ENCODE peak calls at places on chromosome 4, in ten cellular contexts. X is fibroblast of pulmonary artery; J is heart right ventricle; K is NCI-H1092; H is memory B cell; E is NCI-H2171; V is cardiac fibroblast; W is activated T-helper 1 cell treated with anti-CD3 and anti-CD28 coated beads, Interleukin-2, amount 50 U/mL, for 16 hours; R is H4; B is adipocyte. Q is an unnamed sample.

GRCh38 chr4:170014359-170015008 is 11.7 kb downstream of the MFAP3L start:
- DNase-seq in X (no peak), E (no peak), V (peak; percentile 17), R (peak; percentile 68), J (no peak), K (no peak), H (no peak), W (no peak), B (no peak), Q (peak; percentile 68)

GRCh38 chr4:145769450-145770037 is 89.6 kb downstream of the C4orf51 start:
- DNase-seq in R (no peak), H (no peak), K (no peak), W (no peak), J (no peak), X (no peak), B (peak; percentile 7), E (no peak), V (no peak), Q (no peak)

GRCh38 chr4:81650871-81651270 is 179.2 kb upstream of the RASGEF1B start:
- DNase-seq in H (no peak), V (no peak), E (no peak), W (no peak), J (no peak), B (no peak), K (peak; percentile 78), R (peak; percentile 15), X (peak; percentile 10), Q (no peak)

GRCh38 chr4:14787894-14788293 is 214.4 kb upstream of the CPEB2 start:
- DNase-seq in R (peak; percentile 39), K (no peak), H (no peak), V (peak; percentile 51), X (peak; percentile 42), B (no peak), E (no peak), W (no peak), J (no peak), Q (peak; percentile 17)

GRCh38 chr4:154743683-154744340 is at the start of gene LRAT:
- DNase-seq in E (peak; percentile 13), W (no peak), J (peak; percentile 17), B (no peak), R (no peak), X (no peak), K (no peak), H (no peak), V (no peak), Q (no peak)

GRCh38 chr4:65924843-65925242 is 254.6 kb upstream of the EPHA5 start:
- DNase-seq in W (no peak), K (no peak), X (no peak), E (no peak), V (peak; percentile 7), H (no peak), R (no peak), B (no peak), J (no peak), Q (no peak)

GRCh38 chr4:152606800-152607577 is 71.1 kb upstream of the FBXW7 start:
- DNase-seq in H (no peak), J (no peak), B (no peak), R (no peak), K (peak; percentile 39), W (no peak), E (no peak), V (no peak), X (no peak), Q (no peak)

GRCh38 chr4:16155503-16156169 is 70.6 kb downstream of the TAPT1 start:
- DNase-seq in E (no peak), H (no peak), X (no peak), K (no peak), W (no peak), R (no peak), V (no peak), J (peak; percentile 26), B (no peak), Q (no peak)

GRCh38 chr4:82584921-82585320 is 23.1 kb upstream of the TMEM150C start:
- DNase-seq in K (no peak), J (no peak), R (no peak), V (no peak), X (no peak), H (no peak), B (no peak), E (no peak), W (no peak), Q (no peak)

GRCh38 chr4:172173206-172173605 is 360.0 kb downstream of the GALNTL6 start:
- DNase-seq in W (no peak), V (no peak), J (no peak), K (no peak), B (no peak), R (no peak), H (no peak), X (no peak), E (no peak), Q (no peak)

GRCh38 chr4:106287353-106287969 is 28.5 kb downstream of the TBCK start:
- DNase-seq in V (peak; percentile 97), E (no peak), J (no peak), W (no peak), H (no peak), X (peak; percentile 97), B (peak; percentile 79), K (no peak), R (peak; percentile 87), Q (peak; percentile 64)

GRCh38 chr4:48812866-48813265 is 18.0 kb upstream of the OCIAD1 start:
- DNase-seq in K (no peak), E (no peak), B (no peak), V (no peak), W (no peak), R (no peak), J (no peak), X (no peak), H (no peak), Q (no peak)

GRCh38 chr4:26400140-26400539 is 79.3 kb downstream of the RBPJ start:
- DNase-seq in J (no peak), V (no peak), K (no peak), E (no peak), H (no peak), W (no peak), X (no peak), B (no peak), R (no peak), Q (no peak)

GRCh38 chr4:181488926-181489325 is 754.3 kb upstream of the TENM3 start:
- DNase-seq in W (no peak), V (no peak), X (no peak), H (no peak), R (no peak), E (no peak), K (no peak), B (no peak), J (no peak), Q (no peak)

GRCh38 chr4:150493846-150494245 is 88.1 kb upstream of the MAB21L2 start:
- DNase-seq in X (peak; percentile 69), V (peak; percentile 58), H (no peak), B (peak; percentile 65), J (no peak), W (no peak), K (no peak), E (no peak), R (no peak), Q (peak; percentile 77)

Q was measured in fibroblast of the aortic adventitia.